ENCODE peak calls at places on chromosome 9, in six cellular contexts. E, N, H, D, B and T are unnamed samples.

GRCh38 chr9:27353405-27354229 is 56.7 kb upstream of the EQTN start:
- DNase-seq in D (peak), H (no peak), E (no peak), B (no peak), N (no peak), T (no peak)

GRCh38 chr9:112337547-112337946 is 4.1 kb upstream of the PTBP3 start:
- DNase-seq in E (no peak), H (no peak), B (no peak), N (no peak), D (no peak), T (no peak)

GRCh38 chr9:96554801-96555566 is 64.7 kb downstream of the CDC14B start:
- DNase-seq in H (no peak), E (no peak), N (peak), D (no peak), B (no peak), T (no peak)

GRCh38 chr9:76161546-76161945 is 232.7 kb downstream of the RFK start:
- DNase-seq in D (no peak), B (no peak), N (peak), E (no peak), H (no peak), T (no peak)

GRCh38 chr9:68925175-68925574 is 88.7 kb downstream of the PRKACG start:
- DNase-seq in E (no peak), H (no peak), D (no peak), B (no peak), N (no peak), T (no peak)

GRCh38 chr9:135278586-135278985 is 191.1 kb downstream of the OLFM1 start:
- DNase-seq in N (no peak), B (no peak), D (no peak), H (no peak), E (no peak), T (no peak)

GRCh38 chr9:120755827-120756434 is 37.3 kb downstream of the FBXW2 start:
- DNase-seq in D (peak), E (peak), N (peak), B (peak), H (peak), T (peak)

GRCh38 chr9:94140791-94141790 is 56.8 kb downstream of the PTPDC1 start:
- DNase-seq in H (no peak), D (no peak), E (no peak), N (peak), B (no peak), T (no peak)

GRCh38 chr9:27195191-27195590 is 86.2 kb downstream of the TEK start:
- DNase-seq in N (peak), H (no peak), D (no peak), B (no peak), E (no peak), T (no peak)

GRCh38 chr9:9754186-9754585 is 858.6 kb downstream of the PTPRD start:
- DNase-seq in B (no peak), E (no peak), N (no peak), D (no peak), H (no peak), T (no peak)

GRCh38 chr9:84711936-84712335 is 42.4 kb downstream of the NTRK2 start:
- DNase-seq in H (no peak), E (no peak), N (peak), D (peak), B (peak), T (no peak)

GRCh38 chr9:17810728-17811634 is 232.1 kb downstream of the SH3GL2 start:
- DNase-seq in D (peak), H (peak), B (peak), E (peak), N (peak), T (no peak)

GRCh38 chr9:123609844-123610243 is 253.8 kb downstream of the CRB2 start:
- DNase-seq in E (no peak), H (no peak), B (no peak), D (no peak), N (no peak), T (no peak)

GRCh38 chr9:120109242-120109641 is 470.7 kb downstream of the CDK5RAP2 start:
- DNase-seq in D (no peak), H (no peak), E (no peak), B (no peak), N (no peak), T (no peak)

GRCh38 chr9:419571-420156 is 205.0 kb downstream of the DOCK8 start:
- DNase-seq in D (no peak), H (no peak), B (no peak), N (peak), E (no peak), T (no peak)

GRCh38 chr9:13873212-13873611 is 440.7 kb downstream of the NFIB start:
- DNase-seq in D (no peak), B (no peak), E (no peak), N (no peak), H (no peak), T (no peak)
- H3K4me3 ChIP-seq in D (no peak), B (no peak), E (no peak), N (no peak), H (no peak), T (no peak)

DNA sequence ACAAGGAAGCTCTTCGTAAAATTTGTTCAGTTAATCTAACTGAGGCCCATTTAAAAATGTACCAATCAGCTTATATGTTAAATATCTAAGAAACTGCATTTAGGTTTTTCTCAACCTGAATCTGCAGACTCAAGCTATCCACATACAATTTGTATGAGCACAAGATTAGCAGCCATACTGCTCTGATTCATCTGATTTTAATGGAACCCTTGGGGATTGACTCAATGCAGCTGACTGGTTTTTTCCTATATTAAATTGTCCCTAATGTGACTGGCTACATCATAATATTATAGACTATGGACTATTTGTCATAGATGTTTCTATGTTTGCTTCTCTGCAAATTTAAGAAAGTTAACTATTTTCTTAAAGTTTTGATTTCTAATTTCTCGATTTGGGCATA is 451.0 kb upstream of the TUSC1 start:
- DNase-seq in D (no peak), E (no peak), H (no peak), B (no peak), N (no peak), T (no peak)
- H3K4me3 ChIP-seq in D (no peak), E (no peak), H (no peak), B (no peak), N (no peak), T (no peak)

GRCh38 chr9:19924090-19924489 is 135.3 kb upstream of the SLC24A2 start:
- DNase-seq in H (no peak), D (no peak), B (no peak), N (no peak), E (no peak), T (no peak)

GRCh38 chr9:19922476-19923118 is 133.8 kb upstream of the SLC24A2 start:
- DNase-seq in N (peak), H (no peak), D (peak), B (no peak), E (no peak), T (no peak)

GRCh38 chr9:19926774-19927173 is 137.9 kb upstream of the SLC24A2 start:
- DNase-seq in H (no peak), N (no peak), D (no peak), E (no peak), B (no peak), T (no peak)

GRCh38 chr9:19931066-19931465 is 142.2 kb upstream of the SLC24A2 start:
- DNase-seq in H (no peak), B (no peak), N (no peak), D (no peak), E (no peak), T (no peak)

GRCh38 chr9:19925674-19926503 is 137.1 kb upstream of the SLC24A2 start:
- DNase-seq in D (peak), E (peak), N (peak), H (peak), B (peak), T (peak)
- H3K4me3 ChIP-seq in D (peak), E (peak), N (peak), H (peak), B (no peak), T (no peak)

GRCh38 chr9:122336189-122336588 is 34.6 kb upstream of the PTGS1 start:
- DNase-seq in N (no peak), D (no peak), E (no peak), B (no peak), H (no peak), T (no peak)

GRCh38 chr9:122338536-122338935 is 32.3 kb upstream of the PTGS1 start:
- DNase-seq in H (no peak), B (no peak), E (no peak), N (no peak), D (no peak), T (no peak)

GRCh38 chr9:122337561-122337939 is 33.3 kb upstream of the PTGS1 start:
- DNase-seq in D (no peak), B (no peak), H (no peak), E (no peak), N (no peak), T (no peak)

GRCh38 chr9:122338989-122339388 is 31.8 kb upstream of the PTGS1 start:
- DNase-seq in E (no peak), N (no peak), B (no peak), D (peak), H (no peak), T (no peak)

DNA sequence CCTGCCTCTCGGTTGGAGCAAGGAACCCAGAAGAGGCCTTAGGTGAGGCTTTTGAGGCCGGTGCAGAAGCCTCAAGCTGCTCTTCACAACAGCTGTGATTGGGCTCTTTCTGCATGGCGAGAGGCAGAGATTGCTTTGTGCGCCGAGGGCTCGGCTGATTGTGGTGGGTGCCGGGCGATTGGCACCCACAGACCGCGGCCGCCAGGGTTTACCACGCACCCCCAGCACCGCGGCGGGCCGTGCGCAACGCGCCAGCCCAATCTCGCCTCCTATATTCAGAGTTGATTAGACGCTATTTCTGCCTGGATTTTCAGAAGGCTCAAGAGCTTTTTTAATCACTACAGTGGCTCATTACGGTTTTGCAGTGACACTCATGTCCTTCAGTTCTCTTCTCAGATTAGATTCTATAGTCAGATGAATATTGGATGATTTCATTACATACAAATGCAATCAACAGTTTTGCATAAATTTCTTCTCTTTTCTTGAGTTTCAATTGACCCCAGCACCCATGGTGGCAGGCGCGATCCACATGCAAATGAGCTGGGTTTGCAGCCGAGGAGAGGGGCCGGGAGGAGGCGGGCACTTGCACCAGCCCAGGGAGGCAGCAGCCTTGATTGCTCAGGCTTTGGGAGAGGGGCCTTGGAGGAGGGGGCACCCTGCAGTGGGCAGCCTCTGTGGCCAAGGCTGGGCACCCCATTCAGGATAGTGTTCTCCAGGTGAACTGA is 33.8 kb upstream of the PTGS1 start:
- DNase-seq in H (no peak), D (peak), E (no peak), B (no peak), N (no peak), T (no peak)
- H3K4me3 ChIP-seq in H (peak), D (peak), E (no peak), B (no peak), N (no peak), T (no peak)

GRCh38 chr9:86902606-86903460 is 44.5 kb downstream of the GAS1 start:
- DNase-seq in E (no peak), B (no peak), D (no peak), N (no peak), H (no peak), T (no peak)
- H3K4me3 ChIP-seq in E (no peak), B (no peak), D (peak), N (peak), H (no peak), T (no peak)